ENCODE peak calls at places on chromosomes 11 and 22, in four cellular contexts. A is A549, Z is endothelial cell of umbilical vein, N is K562. M is an unnamed sample.

GRCh38 chr11:60563553-60564235 is 48.5 kb downstream of the MS4A13 start:
- DNase-seq in Z (no peak), N (no peak), A (no peak), M (peak)

GRCh38 chr22:38699784-38700183 is 959 bp downstream of the JOSD1 start:
- DNase-seq in N (no peak), Z (no peak), A (no peak), M (peak)

GRCh38 chr11:65920035-65920802 is 993 bp downstream of the DRAP1 start:
- DNase-seq in N (no peak), Z (no peak), A (no peak), M (no peak)

GRCh38 chr11:63719987-63720386 is 38.7 kb downstream of the RTN3 start:
- DNase-seq in N (no peak), A (no peak), Z (no peak), M (no peak)

GRCh38 chr22:27959335-27960090 is 40.5 kb upstream of the PITPNB start:
- DNase-seq in N (no peak), Z (peak), A (no peak), M (no peak)

GRCh38 chr11:100892886-100893285 is 205.8 kb downstream of the ARHGAP42 start:
- DNase-seq in N (no peak), A (no peak), Z (no peak), M (no peak)

GRCh38 chr22:45678961-45679912 is 7.6 kb downstream of the ATXN10 start:
- DNase-seq in N (no peak), A (no peak), Z (no peak), M (peak)

GRCh38 chr11:1195690-1196515 is 27.0 kb upstream of the MUC5B start:
- DNase-seq in Z (no peak), N (no peak), A (no peak), M (no peak)

GRCh38 chr11:120501440-120501839 is 10.1 kb upstream of the GRIK4 start:
- DNase-seq in A (no peak), Z (no peak), N (no peak), M (no peak)

GRCh38 chr22:20951932-20952380 is 15.1 kb upstream of the AIFM3 start:
- DNase-seq in N (no peak), A (no peak), Z (no peak), M (no peak)

GRCh38 chr22:50635591-50635990 is 7.6 kb upstream of the ARSA start:
- DNase-seq in N (no peak), Z (no peak), A (no peak), M (no peak)

GRCh38 chr11:2563216-2564007 is 118.6 kb downstream of the KCNQ1 start:
- DNase-seq in Z (no peak), A (no peak), N (no peak), M (no peak)

DNA sequence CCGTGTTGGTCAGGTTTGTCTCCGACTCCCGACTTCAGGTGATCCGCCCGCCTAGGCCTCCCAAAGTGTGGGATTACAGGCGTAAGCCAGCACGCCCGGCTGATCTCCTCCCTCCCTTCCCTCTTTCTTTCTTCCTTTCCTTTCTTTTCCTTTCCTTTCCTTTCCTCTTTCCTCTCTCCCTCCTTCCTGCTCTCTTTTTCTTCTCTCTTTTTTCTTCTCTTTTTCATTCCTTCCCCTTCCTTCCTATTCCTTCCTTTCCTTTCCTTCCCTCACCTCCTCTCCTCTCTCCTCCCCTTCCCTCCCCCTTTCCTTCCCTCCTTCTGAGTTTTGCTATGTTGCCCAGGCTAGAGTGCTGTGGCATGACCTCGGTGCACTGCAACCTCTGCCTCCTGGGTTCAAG is 3.9 kb upstream of the ZDHHC5 start:
- DNase-seq in N (no peak), Z (no peak), A (no peak), M (no peak)
- TF ChIP-seq POLR2A in N (no peak), Z (no peak), A (no peak), M (no peak)

GRCh38 chr11:111253630-111254029 is 8.1 kb downstream of the POU2AF2 start:
- DNase-seq in N (no peak), Z (no peak), A (no peak), M (no peak)
- TF ChIP-seq MAX in N (no peak), Z (no peak), A (no peak), M (no peak)

GRCh38 chr11:66979336-66979980 is 4.4 kb downstream of the C11orf86 start:
- DNase-seq in A (no peak), N (no peak), Z (no peak), M (no peak)
- TF ChIP-seq MYC in A (no peak), N (no peak), Z (no peak), M (no peak)

GRCh38 chr22:23750744-23751440 is at the start of gene ZNF70:
- DNase-seq in Z (peak), A (peak), N (peak), M (peak)

GRCh38 chr22:23752750-23753149 is 1.5 kb downstream of the VPREB3 start:
- DNase-seq in A (no peak), N (no peak), Z (no peak), M (no peak)

GRCh38 chr22:23752090-23752691 is 1.3 kb upstream of the ZNF70 start:
- DNase-seq in A (no peak), N (no peak), Z (no peak), M (peak)

GRCh38 chr22:23750374-23750743 is 553 bp downstream of the ZNF70 start:
- DNase-seq in Z (no peak), A (no peak), N (no peak), M (no peak)

GRCh38 chr22:23751441-23751996 is 607 bp upstream of the ZNF70 start:
- DNase-seq in N (peak), Z (no peak), A (no peak), M (peak)
- TF ChIP-seq POLR2A in N (peak), Z (no peak), A (peak), M (no peak)

GRCh38 chr11:76919887-76920746 is 59.4 kb downstream of the ACER3 start:
- DNase-seq in Z (peak), N (peak), A (peak), M (peak)
- TF ChIP-seq MAX in Z (no peak), N (no peak), A (no peak), M (no peak)

GRCh38 chr11:92050305-92050704 is 174.3 kb upstream of the FAT3 start:
- DNase-seq in Z (no peak), N (no peak), A (no peak), M (no peak)
- TF ChIP-seq MYC in Z (no peak), N (no peak), A (no peak), M (no peak)

GRCh38 chr22:41444360-41445170 is 2.0 kb downstream of the TOB2 start:
- DNase-seq in Z (peak), N (peak), A (peak), M (peak)

GRCh38 chr22:41446057-41446501 is 522 bp downstream of the TOB2 start:
- DNase-seq in Z (peak), N (peak), A (no peak), M (peak)

GRCh38 chr22:41447435-41448188 is 1.0 kb upstream of the TOB2 start:
- DNase-seq in Z (peak), N (peak), A (no peak), M (peak)

GRCh38 chr22:41446639-41447434 is at the start of gene TOB2:
- DNase-seq in A (peak), Z (peak), N (peak), M (peak)

DNA sequence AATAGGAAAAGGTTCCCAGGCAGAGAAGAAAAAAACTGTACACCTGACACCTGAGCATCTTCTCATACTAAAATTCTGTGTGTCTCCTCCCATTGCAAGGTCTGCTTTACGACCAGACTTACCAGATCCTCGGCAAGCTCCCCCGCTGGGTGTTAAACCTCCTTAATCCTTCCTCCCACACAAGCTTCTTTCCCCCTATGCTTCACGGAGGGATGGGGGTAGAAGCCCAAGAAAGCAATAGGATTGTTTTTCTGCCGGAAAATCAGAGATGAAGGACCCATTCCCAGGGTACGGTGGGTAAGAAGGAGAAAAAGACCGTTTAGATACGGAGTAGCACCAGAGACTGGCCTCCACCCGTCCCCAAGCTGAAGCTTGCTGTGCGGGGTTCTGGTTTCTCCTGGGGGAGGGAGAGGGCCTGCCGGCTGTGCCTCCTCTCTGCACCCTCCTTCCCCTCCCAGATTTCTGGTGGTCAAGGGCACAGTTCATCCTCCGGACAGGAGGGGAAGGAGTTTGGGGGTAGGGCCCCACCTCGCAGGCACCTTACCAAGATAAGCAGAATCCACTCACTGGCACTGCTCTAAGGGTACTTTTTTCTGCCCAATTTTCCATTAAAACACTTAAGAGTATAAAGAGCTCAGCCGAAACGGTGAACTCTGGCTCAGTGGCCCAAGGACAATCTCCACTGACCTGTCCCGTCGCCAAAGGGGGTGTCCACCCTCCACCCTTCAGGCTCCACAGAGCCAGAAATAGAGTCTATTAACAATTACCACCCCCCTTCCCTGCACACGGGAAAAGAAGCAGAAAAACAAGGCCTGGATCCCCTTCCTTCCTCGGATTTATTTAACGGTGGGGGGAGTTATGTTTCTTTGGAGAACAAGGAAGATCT is 1.2 kb downstream of the TOB2 start:
- DNase-seq in Z (peak), A (no peak), N (peak), M (peak)
- TF ChIP-seq POLR2A in Z (no peak), A (no peak), N (no peak), M (no peak)

GRCh38 chr11:94909371-94909820 is 64.0 kb downstream of the CWC15 start:
- DNase-seq in N (no peak), A (no peak), Z (no peak), M (no peak)
- TF ChIP-seq MAX in N (no peak), A (no peak), Z (no peak), M (no peak)

M was measured in NB4.